ENCODE peak calls at places on chromosomes 12 and 14, in six cellular contexts. R, M, K, F, N and H are unnamed samples.
A peak's percentile ranks its signal among the peaks of the same experiment; 100 is the strongest.

GRCh38 chr12:49673446-49674317 is 33.5 kb downstream of the FMNL3 start:
- DNase-seq in R (peak; percentile 93), M (peak; percentile 16), K (no peak), F (peak; percentile 13), N (peak; percentile 93), H (peak; percentile 94)

GRCh38 chr12:80702889-80703605 is 4.4 kb upstream of the MYF6 start:
- DNase-seq in R (peak; percentile 36), M (no peak), K (no peak), F (no peak), N (no peak), H (peak; percentile 88)

GRCh38 chr14:53519137-53519536 is 366.0 kb upstream of the DDHD1 start:
- DNase-seq in R (no peak), M (no peak), K (no peak), F (no peak), N (no peak), H (peak; percentile 38)

GRCh38 chr12:108610856-108611605 is 13.1 kb upstream of the TMEM119 start:
- DNase-seq in R (no peak), M (no peak), K (no peak), F (no peak), N (no peak), H (no peak)

GRCh38 chr14:51093371-51094281 is 1.3 kb downstream of the TRIM9 start:
- DNase-seq in R (peak; percentile 94), M (peak; percentile 69), K (peak; percentile 44), F (peak; percentile 7), N (peak; percentile 44), H (no peak)

GRCh38 chr12:89345376-89345775 is 6.9 kb downstream of the DUSP6 start:
- DNase-seq in R (peak; percentile 43), M (no peak), K (no peak), F (no peak), N (no peak), H (no peak)

GRCh38 chr12:93381183-93381975 is 3.7 kb downstream of the NUDT4 start:
- DNase-seq in R (no peak), M (no peak), K (no peak), F (no peak), N (no peak), H (no peak)

GRCh38 chr12:49543914-49544815 is 5.3 kb downstream of the KCNH3 start:
- DNase-seq in R (peak; percentile 54), M (no peak), K (no peak), F (no peak), N (no peak), H (no peak)

GRCh38 chr14:24829862-24830261 is 195.9 kb upstream of the GZMB start:
- DNase-seq in R (no peak), M (no peak), K (no peak), F (no peak), N (no peak), H (no peak)

GRCh38 chr14:76778546-76779215 is 17.4 kb downstream of the VASH1 start:
- DNase-seq in R (no peak), M (no peak), K (no peak), F (no peak), N (no peak), H (no peak)

GRCh38 chr12:95073698-95074520 is 491 bp upstream of the NR2C1 start:
- DNase-seq in R (peak; percentile 36), M (no peak), K (no peak), F (no peak), N (no peak), H (no peak)

GRCh38 chr14:38623661-38624060 is 367.8 kb upstream of the CLEC14A start:
- DNase-seq in R (no peak), M (no peak), K (no peak), F (no peak), N (no peak), H (peak; percentile 21)